ENCODE peak calls at places on chromosome 22, in six cellular contexts. One of them, this sample, is unnamed.
A peak's percentile ranks its signal among the peaks of the same experiment; 100 is the strongest.

GRCh38 chr22:26485013-26485412 is 1.3 kb downstream of the SRRD start:
- DNase-seq in OCI-LY7: no peak
- DNase-seq in GM23338: no peak
- DNase-seq in PC-3: no peak
- DNase-seq in keratinocyte: no peak
- DNase-seq in IMR-90: no peak
- DNase-seq in this sample: no peak

GRCh38 chr22:44360686-44361381 is 48.1 kb upstream of the SHISAL1 start:
- DNase-seq in OCI-LY7: no peak
- DNase-seq in PC-3: peak; percentile 94
- DNase-seq in keratinocyte: peak; percentile 85
- DNase-seq in IMR-90: peak; percentile 80
- DNase-seq in GM23338: peak; percentile 50
- DNase-seq in this sample: peak; percentile 90

GRCh38 chr22:43118953-43119458 is 8.5 kb downstream of the BIK start:
- DNase-seq in keratinocyte: no peak
- DNase-seq in GM23338: no peak
- DNase-seq in PC-3: no peak
- DNase-seq in IMR-90: no peak
- DNase-seq in OCI-LY7: peak; percentile 97
- DNase-seq in this sample: no peak

GRCh38 chr22:45510376-45511232 is 7.9 kb downstream of the FBLN1 start:
- DNase-seq in keratinocyte: no peak
- DNase-seq in GM23338: no peak
- DNase-seq in OCI-LY7: no peak
- DNase-seq in PC-3: no peak
- DNase-seq in IMR-90: no peak
- DNase-seq in this sample: no peak

GRCh38 chr22:48240165-48240934 is 1477.9 kb downstream of the TBC1D22A start:
- DNase-seq in IMR-90: no peak
- DNase-seq in PC-3: no peak
- DNase-seq in OCI-LY7: no peak
- DNase-seq in keratinocyte: no peak
- DNase-seq in GM23338: no peak
- DNase-seq in this sample: no peak

GRCh38 chr22:19514831-19515565 is 9.2 kb downstream of the CLDN5 start:
- DNase-seq in PC-3: no peak
- DNase-seq in keratinocyte: no peak
- DNase-seq in IMR-90: peak; percentile 31
- DNase-seq in GM23338: no peak
- DNase-seq in OCI-LY7: no peak
- DNase-seq in this sample: peak; percentile 6

GRCh38 chr22:22368516-22368915 is 123.9 kb downstream of the VPREB1 start:
- DNase-seq in keratinocyte: no peak
- DNase-seq in PC-3: no peak
- DNase-seq in OCI-LY7: no peak
- DNase-seq in GM23338: no peak
- DNase-seq in IMR-90: no peak
- DNase-seq in this sample: no peak

GRCh38 chr22:49502126-49502826 is 325.4 kb downstream of the BRD1 start:
- DNase-seq in GM23338: no peak
- DNase-seq in PC-3: peak; percentile 78
- DNase-seq in IMR-90: no peak
- DNase-seq in OCI-LY7: no peak
- DNase-seq in keratinocyte: no peak
- DNase-seq in this sample: peak; percentile 7

GRCh38 chr22:38843716-38844660 is at the start of gene NPTXR:
- DNase-seq in keratinocyte: no peak
- DNase-seq in OCI-LY7: no peak
- DNase-seq in PC-3: peak; percentile 42
- DNase-seq in GM23338: peak; percentile 69
- DNase-seq in IMR-90: peak; percentile 31
- DNase-seq in this sample: no peak

GRCh38 chr22:48613566-48614200 is 1214.0 kb downstream of the BRD1 start:
- DNase-seq in GM23338: no peak
- DNase-seq in PC-3: no peak
- DNase-seq in IMR-90: no peak
- DNase-seq in keratinocyte: no peak
- DNase-seq in OCI-LY7: no peak
- DNase-seq in this sample: no peak

GRCh38 chr22:39221999-39222686 is 22.6 kb downstream of the PDGFB start:
- DNase-seq in GM23338: no peak
- DNase-seq in PC-3: no peak
- DNase-seq in OCI-LY7: no peak
- DNase-seq in IMR-90: no peak
- DNase-seq in keratinocyte: no peak
- DNase-seq in this sample: no peak

GRCh38 chr22:37061611-37062365 is 10.2 kb downstream of the KCTD17 start:
- DNase-seq in OCI-LY7: no peak
- DNase-seq in keratinocyte: no peak
- DNase-seq in IMR-90: no peak
- DNase-seq in PC-3: no peak
- DNase-seq in GM23338: no peak
- DNase-seq in this sample: no peak

DNA sequence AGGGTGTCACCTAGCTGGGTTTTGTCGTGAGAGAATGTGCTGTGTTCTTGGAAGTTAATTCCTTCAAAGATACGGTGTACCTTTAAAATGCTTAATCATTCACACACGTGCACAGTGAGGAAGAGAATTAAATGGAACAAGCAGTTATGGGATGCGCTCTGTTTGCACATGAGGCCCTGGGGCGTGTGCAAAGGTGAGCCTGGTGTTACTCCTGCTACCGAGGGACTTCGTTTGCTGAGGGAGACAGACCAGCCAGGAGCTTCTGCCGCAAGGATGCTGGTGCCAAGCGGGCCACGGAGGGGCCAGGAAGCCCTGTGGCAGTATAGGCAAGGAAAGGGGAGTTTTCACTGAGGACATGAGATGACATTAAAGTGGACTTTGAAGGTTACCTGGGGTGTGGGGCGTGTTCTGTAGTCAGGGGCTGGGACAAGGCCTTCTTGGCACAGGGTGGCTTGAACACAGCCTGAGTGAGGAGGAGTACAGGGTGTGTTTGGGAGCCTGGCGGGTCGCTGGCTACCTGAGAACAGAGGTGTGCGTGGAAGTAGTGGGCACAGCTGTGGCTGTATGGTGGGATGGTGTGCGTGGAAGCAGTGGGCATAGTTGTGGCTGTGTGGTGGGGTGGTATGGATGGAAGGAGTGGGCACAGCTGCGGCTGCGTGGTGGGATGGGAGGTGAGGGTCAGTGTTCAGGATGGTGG is 13.5 kb downstream of the TBC1D22A start:
- DNase-seq in PC-3: no peak
- DNase-seq in keratinocyte: no peak
- DNase-seq in GM23338: no peak
- DNase-seq in IMR-90: no peak
- DNase-seq in OCI-LY7: no peak
- DNase-seq in this sample: no peak
- H3K4me2 ChIP-seq in PC-3: no peak overlapping the region
- H3K4me2 ChIP-seq in keratinocyte: peak overlapping the region; percentile 90
- H3K4me2 ChIP-seq in GM23338: no peak overlapping the region
- H3K4me2 ChIP-seq in IMR-90: no peak overlapping the region
- H3K4me2 ChIP-seq in OCI-LY7: peak overlapping the region; percentile 94
- H3K4me2 ChIP-seq in this sample: no peak overlapping the region

GRCh38 chr22:46538816-46539163 is 1.4 kb upstream of the CELSR1 start:
- DNase-seq in OCI-LY7: no peak
- DNase-seq in GM23338: no peak
- DNase-seq in keratinocyte: no peak
- DNase-seq in IMR-90: peak; percentile 63
- DNase-seq in PC-3: peak; percentile 54
- DNase-seq in this sample: peak; percentile 56
- H3K27ac ChIP-seq in OCI-LY7: no peak overlapping the region
- H3K27ac ChIP-seq in GM23338: no peak overlapping the region
- H3K27ac ChIP-seq in keratinocyte: peak overlapping the region; percentile 70
- H3K27ac ChIP-seq in IMR-90: no peak overlapping the region
- H3K27ac ChIP-seq in PC-3: no peak overlapping the region
- H3K27ac ChIP-seq in this sample: no peak overlapping the region

GRCh38 chr22:32985899-32986772 is 72.0 kb downstream of the SYN3 start:
- DNase-seq in OCI-LY7: peak; percentile 63
- DNase-seq in PC-3: peak; percentile 23
- DNase-seq in GM23338: peak; percentile 94
- DNase-seq in keratinocyte: no peak
- DNase-seq in IMR-90: peak; percentile 71
- DNase-seq in this sample: peak; percentile 49
- H2AFZ ChIP-seq in OCI-LY7: no peak overlapping the region
- H2AFZ ChIP-seq in PC-3: no peak overlapping the region
- H2AFZ ChIP-seq in GM23338: no peak overlapping the region
- H2AFZ ChIP-seq in keratinocyte: peak overlapping the region; percentile 55
- H2AFZ ChIP-seq in IMR-90: peak overlapping the region; percentile 85
- H2AFZ ChIP-seq in this sample: peak overlapping the region; percentile 82

DNA sequence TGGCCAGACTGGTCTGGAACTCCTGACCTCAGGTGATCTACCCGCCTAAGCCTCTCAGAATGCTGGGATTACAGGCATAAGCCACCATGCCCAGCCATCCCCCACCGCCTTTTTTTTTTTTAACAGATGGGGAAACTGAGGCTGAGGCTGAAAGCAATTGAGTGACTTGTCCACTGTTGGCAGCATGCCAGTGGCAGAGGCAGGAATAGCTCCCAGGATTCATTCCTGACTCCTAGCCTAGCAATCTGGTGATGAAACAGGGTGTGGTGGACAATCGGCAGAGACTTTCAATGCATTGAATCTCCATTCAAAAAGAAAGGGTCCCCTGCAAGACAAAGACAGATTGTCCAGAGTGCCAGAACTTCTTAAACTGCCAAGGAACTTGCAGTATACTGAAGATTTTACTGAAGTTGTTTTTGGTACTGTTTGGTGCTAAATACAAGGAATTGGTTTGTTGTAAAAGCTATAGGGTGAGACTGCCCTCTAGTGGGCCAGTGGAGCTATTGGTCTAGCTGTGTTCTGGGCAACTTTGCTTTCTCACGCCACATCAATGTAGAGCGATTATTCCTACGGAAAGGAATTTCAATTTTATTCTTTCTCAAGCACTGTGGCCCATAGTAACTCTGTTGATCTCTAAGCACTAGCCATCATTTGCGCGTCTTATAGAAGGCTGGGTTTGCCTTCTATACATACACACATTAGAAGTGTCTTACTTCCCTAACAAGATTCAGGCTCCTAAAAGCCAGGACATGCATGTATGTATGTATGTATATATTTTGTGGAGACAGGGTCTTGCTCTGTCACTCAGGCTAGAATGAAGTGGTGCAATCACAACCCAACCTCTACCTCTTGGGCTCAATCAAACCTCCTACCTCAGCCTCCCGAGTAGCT is 21.0 kb downstream of the C22orf31 start:
- DNase-seq in GM23338: peak; percentile 88
- DNase-seq in keratinocyte: no peak
- DNase-seq in IMR-90: peak; percentile 93
- DNase-seq in OCI-LY7: peak; percentile 76
- DNase-seq in PC-3: peak; percentile 64
- DNase-seq in this sample: peak; percentile 80
- H3K4me2 ChIP-seq in GM23338: no peak overlapping the region
- H3K4me2 ChIP-seq in keratinocyte: peak overlapping the region; percentile 6
- H3K4me2 ChIP-seq in IMR-90: no peak overlapping the region
- H3K4me2 ChIP-seq in OCI-LY7: no peak overlapping the region
- H3K4me2 ChIP-seq in PC-3: no peak overlapping the region
- H3K4me2 ChIP-seq in this sample: peak overlapping the region; percentile 76

GRCh38 chr22:31045900-31046587 is 35.1 kb upstream of the SMTN start:
- DNase-seq in IMR-90: no peak
- DNase-seq in GM23338: no peak
- DNase-seq in PC-3: no peak
- DNase-seq in keratinocyte: no peak
- DNase-seq in OCI-LY7: no peak
- DNase-seq in this sample: no peak
- H3K27ac ChIP-seq in IMR-90: no peak overlapping the region
- H3K27ac ChIP-seq in GM23338: no peak overlapping the region
- H3K27ac ChIP-seq in PC-3: no peak overlapping the region
- H3K27ac ChIP-seq in keratinocyte: no peak overlapping the region
- H3K27ac ChIP-seq in OCI-LY7: no peak overlapping the region
- H3K27ac ChIP-seq in this sample: no peak overlapping the region

This sample was measured in astrocyte.